ENCODE peak calls at places on chromosomes 2 and 18, in five cellular contexts. One of them, this sample, is unnamed.

GRCh38 chr2:150974223-150974622 is 287.4 kb downstream of the RBM43 start:
- DNase-seq in GM12878: no peak
- DNase-seq in HEK293T: no peak
- DNase-seq in H1: no peak
- DNase-seq in HepG2: no peak
- DNase-seq in this sample: no peak

GRCh38 chr2:233209117-233209977 is 42.1 kb upstream of the ATG16L1 start:
- DNase-seq in HEK293T: no peak
- DNase-seq in H1: no peak
- DNase-seq in HepG2: peak
- DNase-seq in GM12878: no peak
- DNase-seq in this sample: peak

GRCh38 chr2:61575447-61575859 is 37.3 kb upstream of the XPO1 start:
- DNase-seq in HepG2: no peak
- DNase-seq in GM12878: peak
- DNase-seq in H1: no peak
- DNase-seq in HEK293T: no peak
- DNase-seq in this sample: no peak

GRCh38 chr2:42297322-42297936 is 63.6 kb downstream of the COX7A2L start:
- DNase-seq in HEK293T: no peak
- DNase-seq in GM12878: no peak
- DNase-seq in H1: no peak
- DNase-seq in HepG2: no peak
- DNase-seq in this sample: no peak

GRCh38 chr2:203574824-203575223 is 39.7 kb upstream of the RAPH1 start:
- DNase-seq in H1: no peak
- DNase-seq in HEK293T: no peak
- DNase-seq in GM12878: no peak
- DNase-seq in HepG2: no peak
- DNase-seq in this sample: no peak

GRCh38 chr2:23453936-23454460 is 69.0 kb downstream of the KLHL29 start:
- DNase-seq in HepG2: no peak
- DNase-seq in H1: no peak
- DNase-seq in GM12878: no peak
- DNase-seq in HEK293T: no peak
- DNase-seq in this sample: no peak

GRCh38 chr2:212197776-212198175 is 340.8 kb downstream of the ERBB4 start:
- DNase-seq in GM12878: no peak
- DNase-seq in HepG2: no peak
- DNase-seq in HEK293T: no peak
- DNase-seq in H1: no peak
- DNase-seq in this sample: no peak

GRCh38 chr2:70226781-70227180 is 21.6 kb downstream of the TIA1 start:
- DNase-seq in HEK293T: no peak
- DNase-seq in H1: no peak
- DNase-seq in GM12878: no peak
- DNase-seq in HepG2: no peak
- DNase-seq in this sample: no peak

GRCh38 chr2:54402350-54402749 is 53.8 kb upstream of the SPTBN1 start:
- DNase-seq in GM12878: no peak
- DNase-seq in HEK293T: no peak
- DNase-seq in HepG2: peak
- DNase-seq in H1: no peak
- DNase-seq in this sample: no peak

GRCh38 chr18:45724591-45724990 is 610 bp downstream of the SLC14A1 start:
- DNase-seq in GM12878: no peak
- DNase-seq in HepG2: no peak
- DNase-seq in HEK293T: no peak
- DNase-seq in H1: no peak
- DNase-seq in this sample: no peak

GRCh38 chr2:227106845-227107759 is 56.9 kb downstream of the COL4A4 start:
- DNase-seq in H1: peak
- DNase-seq in HepG2: peak
- DNase-seq in GM12878: no peak
- DNase-seq in HEK293T: peak
- DNase-seq in this sample: peak

GRCh38 chr2:94999431-94999883 is 26.1 kb upstream of the MAL start:
- DNase-seq in H1: no peak
- DNase-seq in GM12878: no peak
- DNase-seq in HEK293T: no peak
- DNase-seq in HepG2: no peak
- DNase-seq in this sample: no peak

GRCh38 chr2:43426305-43427031 is 169.4 kb downstream of the THADA start:
- DNase-seq in HEK293T: no peak
- DNase-seq in H1: no peak
- DNase-seq in HepG2: peak
- DNase-seq in GM12878: peak
- DNase-seq in this sample: no peak

GRCh38 chr2:3267869-3268704 is 109.5 kb downstream of the EIPR1 start:
- DNase-seq in HEK293T: no peak
- DNase-seq in HepG2: no peak
- DNase-seq in GM12878: no peak
- DNase-seq in H1: no peak
- DNase-seq in this sample: no peak

GRCh38 chr18:3493501-3494244 is 43.7 kb downstream of the TGIF1 start:
- DNase-seq in HEK293T: no peak
- DNase-seq in GM12878: no peak
- DNase-seq in H1: no peak
- DNase-seq in HepG2: no peak
- DNase-seq in this sample: no peak

GRCh38 chr18:22185298-22185697 is 15.9 kb downstream of the GATA6 start:
- DNase-seq in HepG2: no peak
- DNase-seq in HEK293T: no peak
- DNase-seq in H1: no peak
- DNase-seq in GM12878: no peak
- DNase-seq in this sample: no peak

GRCh38 chr2:226184940-226185575 is 614.6 kb downstream of the IRS1 start:
- DNase-seq in H1: no peak
- DNase-seq in HEK293T: no peak
- DNase-seq in HepG2: no peak
- DNase-seq in GM12878: no peak
- DNase-seq in this sample: no peak

GRCh38 chr2:9249036-9249800 is 42.6 kb downstream of the ASAP2 start:
- DNase-seq in HepG2: no peak
- DNase-seq in GM12878: no peak
- DNase-seq in H1: no peak
- DNase-seq in HEK293T: no peak
- DNase-seq in this sample: no peak

GRCh38 chr2:230575640-230576324 is 136.9 kb upstream of the CAB39 start:
- DNase-seq in H1: no peak
- DNase-seq in GM12878: no peak
- DNase-seq in HepG2: no peak
- DNase-seq in HEK293T: no peak
- DNase-seq in this sample: no peak

GRCh38 chr18:49494660-49495059 is 7.6 kb upstream of the C18orf32 start:
- DNase-seq in H1: no peak
- DNase-seq in GM12878: no peak
- DNase-seq in HEK293T: no peak
- DNase-seq in HepG2: no peak
- DNase-seq in this sample: no peak

GRCh38 chr2:207969249-207969648 is 56.1 kb downstream of the PLEKHM3 start:
- DNase-seq in HepG2: no peak
- DNase-seq in GM12878: no peak
- DNase-seq in HEK293T: no peak
- DNase-seq in H1: no peak
- DNase-seq in this sample: no peak

GRCh38 chr2:207847807-207848544 is 78.3 kb upstream of the FZD5 start:
- DNase-seq in GM12878: no peak
- DNase-seq in H1: no peak
- DNase-seq in HEK293T: no peak
- DNase-seq in HepG2: peak
- DNase-seq in this sample: peak

GRCh38 chr18:74124642-74125041 is 23.0 kb downstream of the FBXO15 start:
- DNase-seq in HEK293T: no peak
- DNase-seq in HepG2: no peak
- DNase-seq in H1: no peak
- DNase-seq in GM12878: no peak
- DNase-seq in this sample: no peak

GRCh38 chr2:127859712-127860085 is 1.7 kb upstream of the POLR2D start:
- DNase-seq in H1: peak
- DNase-seq in HepG2: peak
- DNase-seq in HEK293T: peak
- DNase-seq in GM12878: no peak
- DNase-seq in this sample: peak

GRCh38 chr18:56516769-56517168 is 121.6 kb downstream of the TXNL1 start:
- DNase-seq in HEK293T: no peak
- DNase-seq in HepG2: no peak
- DNase-seq in H1: no peak
- DNase-seq in GM12878: no peak
- DNase-seq in this sample: no peak

GRCh38 chr2:233968556-233968955 is 51.4 kb downstream of the TRPM8 start:
- DNase-seq in GM12878: no peak
- DNase-seq in H1: no peak
- DNase-seq in HepG2: no peak
- DNase-seq in HEK293T: no peak
- DNase-seq in this sample: no peak

GRCh38 chr2:209809256-209809655 is 37.6 kb downstream of the UNC80 start:
- DNase-seq in H1: no peak
- DNase-seq in HEK293T: no peak
- DNase-seq in GM12878: no peak
- DNase-seq in HepG2: no peak
- DNase-seq in this sample: no peak

GRCh38 chr2:64214281-64215115 is 70.3 kb upstream of the PELI1 start:
- DNase-seq in H1: no peak
- DNase-seq in HEK293T: no peak
- DNase-seq in GM12878: peak
- DNase-seq in HepG2: no peak
- DNase-seq in this sample: no peak

GRCh38 chr18:24941164-24941951 is 410.6 kb downstream of the ZNF521 start:
- DNase-seq in GM12878: no peak
- DNase-seq in H1: no peak
- DNase-seq in HEK293T: no peak
- DNase-seq in HepG2: no peak
- DNase-seq in this sample: no peak

GRCh38 chr2:193382583-193382982 is 1187.8 kb upstream of the TMEFF2 start:
- DNase-seq in HEK293T: no peak
- DNase-seq in HepG2: no peak
- DNase-seq in H1: no peak
- DNase-seq in GM12878: no peak
- DNase-seq in this sample: peak

GRCh38 chr2:172510582-172510981 is 45.3 kb upstream of the PDK1 start:
- DNase-seq in H1: no peak
- DNase-seq in HEK293T: no peak
- DNase-seq in HepG2: no peak
- DNase-seq in GM12878: no peak
- DNase-seq in this sample: no peak

GRCh38 chr2:101805146-101806088 is 107.9 kb downstream of the MAP4K4 start:
- DNase-seq in HepG2: no peak
- DNase-seq in GM12878: no peak
- DNase-seq in HEK293T: no peak
- DNase-seq in H1: no peak
- DNase-seq in this sample: no peak

GRCh38 chr18:49052891-49053644 is 102.3 kb upstream of the SMAD7 start:
- DNase-seq in H1: no peak
- DNase-seq in HepG2: no peak
- DNase-seq in GM12878: no peak
- DNase-seq in HEK293T: no peak
- DNase-seq in this sample: no peak

GRCh38 chr2:63300835-63301234 is 250.2 kb downstream of the OTX1 start:
- DNase-seq in GM12878: no peak
- DNase-seq in HEK293T: no peak
- DNase-seq in HepG2: peak
- DNase-seq in H1: no peak
- DNase-seq in this sample: no peak

GRCh38 chr2:144943986-144944385 is 424.1 kb upstream of the ZEB2 start:
- DNase-seq in GM12878: no peak
- DNase-seq in HEK293T: no peak
- DNase-seq in HepG2: no peak
- DNase-seq in H1: no peak
- DNase-seq in this sample: no peak

GRCh38 chr2:50133766-50134165 is 898.2 kb downstream of the NRXN1 start:
- DNase-seq in HepG2: no peak
- DNase-seq in HEK293T: no peak
- DNase-seq in GM12878: no peak
- DNase-seq in H1: no peak
- DNase-seq in this sample: no peak
- TF ChIP-seq SUZ12 in HepG2: no peak
- TF ChIP-seq SUZ12 in HEK293T: no peak
- TF ChIP-seq SUZ12 in GM12878: no peak
- TF ChIP-seq SUZ12 in H1: no peak
- TF ChIP-seq SUZ12 in this sample: no peak

GRCh38 chr18:76426738-76427305 is 68.2 kb downstream of the ZNF516 start:
- DNase-seq in GM12878: no peak
- DNase-seq in HepG2: peak
- DNase-seq in HEK293T: peak
- DNase-seq in H1: peak
- DNase-seq in this sample: no peak
- TF ChIP-seq SUZ12 in GM12878: no peak
- TF ChIP-seq SUZ12 in HepG2: no peak
- TF ChIP-seq SUZ12 in HEK293T: no peak
- TF ChIP-seq SUZ12 in H1: no peak
- TF ChIP-seq SUZ12 in this sample: no peak

GRCh38 chr18:76767954-76768353 is 54.4 kb upstream of the ZNF236 start:
- DNase-seq in HEK293T: no peak
- DNase-seq in H1: no peak
- DNase-seq in GM12878: no peak
- DNase-seq in HepG2: no peak
- DNase-seq in this sample: no peak

GRCh38 chr18:76764296-76764901 is 58.0 kb upstream of the ZNF236 start:
- DNase-seq in H1: no peak
- DNase-seq in HEK293T: no peak
- DNase-seq in GM12878: no peak
- DNase-seq in HepG2: no peak
- DNase-seq in this sample: no peak

GRCh38 chr18:76766429-76766828 is 55.9 kb upstream of the ZNF236 start:
- DNase-seq in H1: no peak
- DNase-seq in GM12878: no peak
- DNase-seq in HEK293T: no peak
- DNase-seq in HepG2: no peak
- DNase-seq in this sample: no peak

GRCh38 chr18:76771132-76771824 is 51.1 kb upstream of the ZNF236 start:
- DNase-seq in HepG2: peak
- DNase-seq in HEK293T: no peak
- DNase-seq in GM12878: no peak
- DNase-seq in H1: no peak
- DNase-seq in this sample: no peak

GRCh38 chr18:76765649-76766048 is 56.7 kb upstream of the ZNF236 start:
- DNase-seq in HepG2: no peak
- DNase-seq in GM12878: no peak
- DNase-seq in HEK293T: no peak
- DNase-seq in H1: no peak
- DNase-seq in this sample: no peak
- TF ChIP-seq SUZ12 in HepG2: no peak
- TF ChIP-seq SUZ12 in GM12878: no peak
- TF ChIP-seq SUZ12 in HEK293T: no peak
- TF ChIP-seq SUZ12 in H1: no peak
- TF ChIP-seq SUZ12 in this sample: no peak

DNA sequence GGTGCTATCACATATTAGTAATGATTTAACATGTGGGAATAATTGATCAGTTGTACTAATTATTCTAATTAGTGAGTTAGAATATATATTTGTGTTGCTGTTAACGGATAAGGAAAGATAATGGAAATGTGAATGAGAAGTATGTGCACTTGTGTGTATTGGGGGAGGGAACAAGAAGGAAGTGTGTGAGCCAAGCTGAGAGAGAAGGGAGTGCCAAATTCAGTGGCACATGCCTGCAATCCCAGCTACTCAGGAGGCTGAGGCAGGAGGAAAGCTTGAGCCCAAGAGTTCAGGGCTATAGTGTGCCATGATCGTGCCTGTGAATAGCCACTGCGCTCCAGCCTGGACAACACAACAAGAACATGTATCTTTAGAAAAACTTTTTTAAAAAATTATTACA is 9.3 kb downstream of the BARD1 start:
- DNase-seq in GM12878: no peak
- DNase-seq in HepG2: no peak
- DNase-seq in H1: no peak
- DNase-seq in HEK293T: no peak
- DNase-seq in this sample: no peak
- TF ChIP-seq SUZ12 in GM12878: no peak
- TF ChIP-seq SUZ12 in HepG2: no peak
- TF ChIP-seq SUZ12 in H1: no peak
- TF ChIP-seq SUZ12 in HEK293T: no peak
- TF ChIP-seq SUZ12 in this sample: no peak

This sample was measured in NT2/D1.